ENCODE peak calls at places on chromosomes 4 and X, in four cellular contexts. Y, T, U and Z are unnamed samples.

GRCh38 chr4:118326585-118326984 is 26.2 kb downstream of the PRSS12 start:
- DNase-seq in Y (no peak), U (no peak), T (no peak), Z (no peak)

GRCh38 chr4:53591372-53591892 is at the start of gene LNX1:
- DNase-seq in U (no peak), T (peak), Y (peak), Z (peak)

GRCh38 chr4:84366111-84366510 is 133.0 kb downstream of the NKX6-1 start:
- DNase-seq in T (no peak), U (no peak), Y (no peak), Z (no peak)

GRCh38 chrX:66728818-66729271 is 90.0 kb upstream of the EDA2R start:
- DNase-seq in U (peak), Y (peak), T (peak), Z (peak)

GRCh38 chr4:127210877-127211276 is 421.9 kb upstream of the INTU start:
- DNase-seq in T (no peak), U (no peak), Y (no peak), Z (no peak)

GRCh38 chrX:6227445-6227820 is 1.2 kb downstream of the NLGN4X start:
- DNase-seq in T (no peak), U (peak), Y (peak), Z (no peak)

GRCh38 chr4:156954598-156954997 is 17.0 kb downstream of the PDGFC start:
- DNase-seq in Y (no peak), U (no peak), T (no peak), Z (no peak)

GRCh38 chr4:102466298-102466697 is 34.9 kb upstream of the NFKB1 start:
- DNase-seq in U (no peak), Y (no peak), T (no peak), Z (no peak)

GRCh38 chrX:155056877-155057792 is 13.8 kb downstream of the CMC4 start:
- DNase-seq in U (peak), T (peak), Y (peak), Z (peak)

GRCh38 chr4:57655342-57655741 is 545.2 kb upstream of the IGFBP7 start:
- DNase-seq in Y (no peak), T (no peak), U (no peak), Z (no peak)

GRCh38 chr4:182569561-182569960 is 326.4 kb downstream of the TENM3 start:
- DNase-seq in U (no peak), T (no peak), Y (no peak), Z (no peak)

GRCh38 chr4:114025176-114025777 is 45.8 kb upstream of the ARSJ start:
- DNase-seq in Y (no peak), U (no peak), T (no peak), Z (no peak)

GRCh38 chr4:174461438-174462106 is 60.7 kb downstream of the HPGD start:
- DNase-seq in U (no peak), Y (no peak), T (no peak), Z (peak)

GRCh38 chrX:151816914-151817313 is 82.4 kb downstream of the CNGA2 start:
- DNase-seq in T (no peak), Y (no peak), U (no peak), Z (no peak)

GRCh38 chr4:5780831-5781480 is 70.0 kb downstream of the EVC start:
- DNase-seq in T (peak), U (no peak), Y (no peak), Z (no peak)

GRCh38 chr4:10082459-10083272 is 33.9 kb downstream of the WDR1 start:
- DNase-seq in U (no peak), Y (peak), T (no peak), Z (no peak)

GRCh38 chrX:17706676-17707075 is 30.6 kb upstream of the SCML1 start:
- DNase-seq in T (no peak), U (no peak), Y (no peak), Z (no peak)

GRCh38 chr4:148007789-148008188 is 275.9 kb downstream of the ARHGAP10 start:
- DNase-seq in T (no peak), U (no peak), Y (no peak), Z (no peak)

GRCh38 chr4:1380368-1381151 is 25.7 kb downstream of the NKX1-1 start:
- DNase-seq in U (no peak), Y (peak), T (no peak), Z (no peak)

GRCh38 chr4:3220586-3221494 is 28.1 kb upstream of the MSANTD1 start:
- DNase-seq in Y (no peak), T (no peak), U (no peak), Z (no peak)

GRCh38 chr4:122668241-122668640 is 47.4 kb upstream of the IL21 start:
- DNase-seq in U (no peak), T (no peak), Y (no peak), Z (no peak)

GRCh38 chrX:141760761-141761160 is 62.2 kb upstream of the SPANXD start:
- DNase-seq in T (no peak), U (no peak), Y (no peak), Z (no peak)
- TF ChIP-seq TEAD4 in T (no peak), U (no peak), Y (no peak), Z (no peak)

DNA sequence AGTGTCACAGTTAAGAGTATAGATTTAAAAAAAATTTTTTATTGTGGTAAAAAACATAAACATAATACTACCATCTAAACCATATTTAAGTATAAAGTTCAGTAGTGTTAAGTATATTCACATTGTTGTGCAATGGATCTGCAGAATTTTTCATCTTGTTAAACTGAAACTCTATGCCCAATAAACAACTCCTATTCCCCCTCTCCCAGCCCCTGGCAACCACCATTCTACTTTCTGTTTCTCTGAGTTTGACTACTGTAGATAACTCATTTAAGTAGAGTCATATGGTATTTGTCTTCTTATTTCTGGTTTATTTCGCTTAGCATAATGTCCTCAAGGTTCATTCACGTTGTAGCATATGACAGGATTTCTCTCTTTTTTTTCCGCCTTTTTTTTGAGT is 112.4 kb downstream of the PTTG2 start:
- DNase-seq in Y (no peak), U (no peak), T (no peak), Z (no peak)
- TF ChIP-seq TEAD4 in Y (no peak), U (no peak), T (no peak), Z (no peak)

GRCh38 chrX:23828894-23829293 is 45.9 kb downstream of the SAT1 start:
- DNase-seq in U (no peak), T (no peak), Y (no peak), Z (no peak)

GRCh38 chrX:23826653-23827052 is 43.7 kb downstream of the SAT1 start:
- DNase-seq in U (no peak), T (no peak), Y (no peak), Z (no peak)

GRCh38 chrX:23825675-23826074 is 42.7 kb downstream of the SAT1 start:
- DNase-seq in T (no peak), U (no peak), Y (no peak), Z (no peak)

GRCh38 chrX:23822397-23822796 is 39.4 kb downstream of the SAT1 start:
- DNase-seq in U (no peak), T (no peak), Y (no peak), Z (no peak)

DNA sequence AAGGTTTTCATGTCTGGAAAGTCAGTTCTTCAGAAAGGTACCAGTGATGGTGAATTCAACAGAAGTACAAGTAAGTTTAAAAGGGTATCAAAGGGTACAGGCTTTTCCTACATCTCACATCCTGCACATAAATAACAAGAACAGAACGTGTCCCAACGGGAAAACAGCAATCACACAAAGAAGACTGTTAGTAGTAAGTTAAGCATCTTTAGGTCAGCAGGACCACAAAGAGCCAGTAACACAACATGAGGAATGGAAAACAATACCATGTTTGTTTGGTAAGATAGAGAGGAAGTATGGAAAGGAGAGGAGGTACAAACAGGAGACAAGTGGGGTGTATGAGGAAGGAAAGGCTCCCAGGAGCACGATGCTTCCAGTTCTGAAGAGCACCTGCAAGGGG is 43.2 kb downstream of the SAT1 start:
- DNase-seq in U (no peak), T (no peak), Y (no peak), Z (no peak)
- TF ChIP-seq TEAD4 in U (no peak), T (no peak), Y (no peak), Z (no peak)

DNA sequence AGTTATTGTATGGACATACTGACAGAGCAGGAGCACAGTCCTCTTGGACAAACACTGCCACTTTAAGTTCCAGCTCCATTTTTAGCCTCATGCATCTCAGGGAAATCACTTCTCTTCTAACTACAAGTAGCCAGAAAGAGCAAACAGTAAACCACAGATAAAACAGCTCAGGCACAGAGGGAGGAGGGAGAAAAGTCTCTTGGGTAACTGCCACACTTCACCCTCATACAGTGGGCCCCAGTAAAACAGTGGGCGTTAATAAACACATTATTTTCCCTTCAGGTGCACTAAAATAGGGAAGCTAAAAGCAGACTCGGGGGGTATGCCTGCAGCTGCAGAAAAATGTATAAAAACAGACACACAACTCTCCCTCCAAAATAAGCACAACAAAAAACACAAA is 21.6 kb downstream of the CD38 start:
- DNase-seq in Y (no peak), T (no peak), U (no peak), Z (no peak)
- TF ChIP-seq TEAD4 in Y (no peak), T (no peak), U (no peak), Z (no peak)

GRCh38 chrX:115592997-115593734 is 32.2 kb downstream of the PLS3 start:
- DNase-seq in Y (no peak), U (no peak), T (no peak), Z (no peak)
- TF ChIP-seq TEAD4 in Y (no peak), U (no peak), T (no peak), Z (no peak)

DNA sequence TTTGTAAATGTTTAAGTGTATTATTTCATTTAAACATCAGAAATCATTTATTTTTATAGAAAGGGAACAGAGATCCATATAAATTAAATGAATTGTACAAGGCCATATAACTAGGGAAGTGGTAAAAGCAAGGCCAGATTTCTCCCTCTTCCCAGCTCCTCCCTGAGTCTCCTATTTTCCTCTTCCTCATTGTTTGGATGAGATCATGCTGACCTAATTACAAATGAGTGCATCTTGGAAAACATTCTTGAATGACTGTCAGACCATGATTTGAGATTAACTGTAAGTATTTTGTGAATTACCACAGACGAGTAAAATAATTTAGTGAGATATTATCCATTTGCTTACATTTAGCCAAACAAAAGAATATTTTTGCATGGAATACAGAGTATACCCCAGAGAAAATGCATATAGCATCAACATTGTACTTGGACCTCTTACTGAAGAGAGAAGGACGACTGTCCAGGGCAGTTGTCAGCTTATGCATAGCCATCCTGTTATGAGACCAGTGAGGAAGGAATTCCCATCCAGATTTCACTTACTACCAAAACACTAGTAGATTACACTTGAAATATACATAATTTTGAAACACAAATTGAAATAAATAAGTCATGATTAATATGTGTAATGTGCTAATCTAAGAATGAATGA is 47.3 kb downstream of the SLAIN2 start:
- DNase-seq in U (no peak), T (no peak), Y (no peak), Z (no peak)
- TF ChIP-seq TEAD4 in U (no peak), T (no peak), Y (no peak), Z (no peak)